ENCODE peak calls at places on chromosomes 12 and 14, in five cellular contexts. F, S, Z, T and U are unnamed samples.

GRCh38 chr12:123223241-123223668 is 9.7 kb downstream of the MPHOSPH9 start:
- DNase-seq in F (no peak), S (peak), Z (no peak), T (no peak), U (no peak)

GRCh38 chr12:56229082-56229481 is 769 bp upstream of the SLC39A5 start:
- DNase-seq in F (no peak), S (no peak), Z (no peak), T (no peak), U (no peak)

GRCh38 chr12:73262788-73263381 is 990.7 kb downstream of the TRHDE start:
- DNase-seq in F (no peak), S (no peak), Z (no peak), T (no peak), U (no peak)

GRCh38 chr12:92468358-92469020 is 234.3 kb upstream of the PLEKHG7 start:
- DNase-seq in F (no peak), S (no peak), Z (no peak), T (no peak), U (no peak)

GRCh38 chr12:107512391-107512790 is 173.2 kb upstream of the PWP1 start:
- DNase-seq in F (no peak), S (no peak), Z (no peak), T (peak), U (no peak)

GRCh38 chr14:104240426-104241157 is 102.2 kb downstream of the KIF26A start:
- DNase-seq in F (no peak), S (no peak), Z (no peak), T (no peak), U (no peak)

GRCh38 chr14:83170165-83170564 is 1636.5 kb upstream of the SEL1L start:
- DNase-seq in F (peak), S (no peak), Z (no peak), T (no peak), U (no peak)

GRCh38 chr12:67354322-67354721 is 85.2 kb downstream of the CAND1 start:
- DNase-seq in F (no peak), S (no peak), Z (no peak), T (peak), U (no peak)

GRCh38 chr12:123442774-123443173 is 6.3 kb upstream of the RILPL2 start:
- DNase-seq in F (no peak), S (no peak), Z (no peak), T (no peak), U (no peak)

GRCh38 chr14:56147980-56148901 is 30.0 kb downstream of the PELI2 start:
- DNase-seq in F (no peak), S (no peak), Z (no peak), T (no peak), U (no peak)

GRCh38 chr14:38125484-38125912 is 82.2 kb upstream of the SSTR1 start:
- DNase-seq in F (no peak), S (no peak), Z (no peak), T (no peak), U (no peak)

GRCh38 chr12:121057794-121058193 is 18.7 kb upstream of the OASL start:
- DNase-seq in F (no peak), S (no peak), Z (no peak), T (no peak), U (no peak)

GRCh38 chr12:111715242-111715641 is 29.4 kb downstream of the ACAD10 start:
- DNase-seq in F (no peak), S (no peak), Z (no peak), T (no peak), U (no peak)

GRCh38 chr12:75571651-75572050 is 60.2 kb upstream of the KRR1 start:
- DNase-seq in F (no peak), S (no peak), Z (no peak), T (no peak), U (peak)

GRCh38 chr12:72072613-72073212 is 134.1 kb downstream of the TPH2 start:
- DNase-seq in F (no peak), S (no peak), Z (no peak), T (no peak), U (no peak)